ENCODE peak calls at places on chromosome 10, in eight cellular contexts. V is CD4-positive, alpha-beta T cell; W is GM20000; H is astrocyte of the spinal cord; F is tibial nerve; U is progenitor cell of endocrine pancreas; P is cardiac fibroblast; Y is fibroblast of lung. E is an unnamed sample.

GRCh38 chr10:100141446-100142087 is 44.3 kb downstream of the ERLIN1 start:
- DNase-seq in V (no peak), P (no peak), Y (no peak), U (no peak), W (no peak), H (no peak), F (no peak), E (no peak)

GRCh38 chr10:103692421-103693069 is 162.8 kb downstream of the SH3PXD2A start:
- DNase-seq in U (no peak), W (peak), P (no peak), Y (no peak), V (no peak), H (no peak), F (no peak), E (no peak)

GRCh38 chr10:130300608-130301025 is 164.4 kb downstream of the GLRX3 start:
- DNase-seq in F (no peak), Y (no peak), V (no peak), P (peak), U (no peak), H (peak), W (no peak), E (no peak)

GRCh38 chr10:73875139-73875475 is 752 bp upstream of the CAMK2G start:
- DNase-seq in W (peak), Y (no peak), U (no peak), H (no peak), V (no peak), P (no peak), F (no peak), E (no peak)

GRCh38 chr10:10055656-10056445 is 961.8 kb upstream of the CELF2 start:
- DNase-seq in P (peak), F (no peak), U (no peak), V (no peak), H (no peak), W (no peak), Y (peak), E (no peak)

GRCh38 chr10:132798876-132799275 is 12.9 kb upstream of the NKX6-2 start:
- DNase-seq in W (no peak), U (no peak), Y (no peak), H (no peak), P (no peak), F (no peak), V (no peak), E (no peak)

GRCh38 chr10:77104459-77104980 is 533.1 kb downstream of the KCNMA1 start:
- DNase-seq in P (peak), Y (peak), W (no peak), H (peak), U (no peak), V (no peak), F (peak), E (peak)

GRCh38 chr10:44882146-44882720 is 28.9 kb upstream of the TMEM72 start:
- DNase-seq in P (no peak), Y (no peak), U (no peak), W (no peak), F (no peak), V (no peak), H (no peak), E (no peak)

GRCh38 chr10:72044417-72045041 is 43.8 kb downstream of the SPOCK2 start:
- DNase-seq in W (no peak), U (no peak), H (no peak), V (no peak), Y (peak), P (no peak), F (no peak), E (no peak)

GRCh38 chr10:1293636-1294440 is 237.7 kb downstream of the WDR37 start:
- DNase-seq in Y (no peak), W (no peak), F (no peak), V (no peak), H (no peak), U (no peak), P (no peak), E (no peak)

GRCh38 chr10:49090696-49091338 is 24.5 kb downstream of the VSTM4 start:
- DNase-seq in P (no peak), U (no peak), V (no peak), H (no peak), F (no peak), Y (no peak), W (no peak), E (no peak)

GRCh38 chr10:33291053-33291592 is 43.3 kb downstream of the NRP1 start:
- DNase-seq in W (no peak), V (no peak), P (peak), H (peak), Y (peak), F (no peak), U (no peak), E (peak)

GRCh38 chr10:96400465-96400864 is 41.7 kb upstream of the OPALIN start:
- DNase-seq in F (no peak), Y (no peak), P (no peak), H (no peak), V (no peak), U (no peak), W (no peak), E (no peak)

GRCh38 chr10:60089095-60089494 is 182.7 kb upstream of the CCDC6 start:
- DNase-seq in F (no peak), Y (peak), U (no peak), V (no peak), H (peak), W (no peak), P (peak), E (no peak)

GRCh38 chr10:21528452-21529235 is 3.2 kb upstream of the SKIDA1 start:
- DNase-seq in W (no peak), V (no peak), F (no peak), H (peak), U (no peak), P (no peak), Y (peak), E (no peak)

GRCh38 chr10:86868353-86868752 is 89.1 kb downstream of the MMRN2 start:
- DNase-seq in U (no peak), V (no peak), W (no peak), Y (peak), H (peak), F (no peak), P (peak), E (peak)

GRCh38 chr10:36602374-36602773 is 523.0 kb upstream of the ANKRD30A start:
- DNase-seq in W (no peak), H (peak), V (no peak), Y (peak), U (no peak), P (peak), F (no peak), E (no peak)

DNA sequence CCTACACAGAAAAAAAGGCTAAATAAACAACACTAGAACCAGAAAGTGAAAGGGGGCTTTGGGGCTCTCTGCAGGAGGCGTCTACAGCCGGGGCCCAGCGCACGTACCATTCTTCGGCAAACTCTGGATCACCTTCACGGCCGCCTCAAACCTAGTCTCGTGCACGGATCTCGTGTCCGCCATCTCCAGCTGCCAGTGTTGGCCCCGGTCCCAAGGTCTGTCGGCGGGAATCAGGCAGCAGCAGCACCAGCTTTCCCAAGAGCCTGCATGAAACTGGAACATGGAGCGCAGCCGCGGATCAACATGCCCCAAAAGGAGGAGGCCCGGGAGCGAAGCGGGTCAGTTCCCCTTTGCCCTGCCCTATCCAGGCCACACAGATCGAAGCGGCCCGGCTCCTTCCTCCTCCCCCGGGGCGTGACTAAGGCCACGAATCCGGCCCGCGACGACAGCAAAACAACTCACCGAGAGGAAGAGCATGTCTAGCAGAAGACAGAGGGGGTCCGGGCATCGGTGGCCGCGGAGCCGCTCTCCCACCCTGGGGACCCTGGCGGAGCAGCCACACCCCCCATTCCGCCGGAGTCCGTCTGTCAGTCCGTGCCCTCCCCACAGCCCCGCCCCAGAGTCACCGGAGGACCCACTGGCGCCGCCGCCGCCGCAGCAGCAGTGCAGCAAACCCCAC is at the start of gene ACBD5:
- DNase-seq in W (peak), V (peak), H (peak), Y (peak), F (peak), U (peak), P (peak), E (peak)
- TF ChIP-seq CTCF in W (no peak), V (no peak), H (no peak), Y (no peak), F (no peak), U (no peak), P (no peak), E (no peak)

GRCh38 chr10:97401455-97401919 is 347 bp upstream of the RRP12 start:
- DNase-seq in H (no peak), W (no peak), P (no peak), Y (no peak), V (no peak), U (no peak), F (no peak), E (no peak)

GRCh38 chr10:97404044-97404443 is 2.9 kb upstream of the RRP12 start:
- DNase-seq in U (no peak), F (no peak), W (no peak), H (no peak), V (no peak), P (no peak), Y (no peak), E (no peak)

GRCh38 chr10:97399843-97400545 is 1.1 kb downstream of the RRP12 start:
- DNase-seq in V (no peak), U (no peak), W (peak), Y (peak), H (peak), P (peak), F (no peak), E (peak)

GRCh38 chr10:97396056-97396455 is 5.1 kb downstream of the RRP12 start:
- DNase-seq in U (no peak), F (no peak), W (no peak), P (no peak), V (no peak), Y (no peak), H (no peak), E (no peak)

GRCh38 chr10:97400665-97401454 is at the start of gene RRP12:
- DNase-seq in Y (peak), H (peak), P (peak), U (peak), V (peak), W (peak), F (peak), E (peak)
- TF ChIP-seq CTCF in Y (no peak), H (peak), P (peak), U (peak), V (peak), W (no peak), F (no peak), E (peak)

GRCh38 chr10:124589491-124590006 is 127.9 kb downstream of the LHPP start:
- DNase-seq in V (no peak), W (no peak), P (peak), H (peak), Y (peak), U (no peak), F (no peak), E (no peak)

GRCh38 chr10:124590216-124591122 is 128.8 kb downstream of the LHPP start:
- DNase-seq in P (no peak), V (no peak), H (no peak), W (no peak), Y (no peak), F (no peak), U (no peak), E (no peak)

GRCh38 chr10:124587811-124588211 is 126.2 kb downstream of the LHPP start:
- DNase-seq in Y (no peak), H (no peak), F (no peak), V (no peak), U (no peak), W (no peak), P (no peak), E (no peak)

GRCh38 chr10:124588736-124589451 is 127.3 kb downstream of the LHPP start:
- DNase-seq in U (no peak), H (no peak), V (no peak), P (peak), F (no peak), W (no peak), Y (peak), E (no peak)

DNA sequence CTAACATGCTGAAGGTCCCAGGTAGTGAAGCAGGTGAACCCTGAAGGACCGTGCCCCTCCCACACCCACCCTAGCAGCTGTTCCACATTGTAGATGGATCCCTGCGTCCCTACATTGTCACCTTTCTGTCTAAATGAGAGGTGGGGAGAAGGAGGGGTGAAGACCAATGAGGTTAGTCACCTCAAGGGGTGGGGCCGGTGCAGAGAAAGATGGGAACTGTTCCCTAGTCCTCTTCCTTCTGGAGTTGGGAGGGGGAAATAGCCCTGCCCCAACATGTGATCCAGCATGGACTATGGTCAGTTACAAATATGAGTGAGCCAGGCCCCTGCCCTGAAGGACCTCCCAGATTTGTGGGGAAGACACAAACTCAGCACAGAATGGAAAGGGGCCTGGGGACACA is 124.5 kb downstream of the LHPP start:
- DNase-seq in U (no peak), V (no peak), H (no peak), W (no peak), P (no peak), Y (no peak), F (no peak), E (no peak)
- TF ChIP-seq CTCF in U (no peak), V (no peak), H (no peak), W (no peak), P (no peak), Y (no peak), F (no peak), E (no peak)

GRCh38 chr10:11307004-11307403 is 289.3 kb downstream of the CELF2 start:
- DNase-seq in H (no peak), Y (no peak), V (no peak), W (no peak), P (no peak), U (no peak), F (no peak), E (no peak)
- TF ChIP-seq CTCF in H (no peak), Y (no peak), V (no peak), W (no peak), P (no peak), U (no peak), F (no peak), E (no peak)

E was measured in brain microvascular endothelial cell.